ENCODE peak calls at places on chromosomes 12 and 14, in eight cellular contexts. E is psoas muscle, H is IMR-90, R is MM.1S, O is A549, X is sigmoid colon, F is astrocyte, A is cardiac muscle cell. C is an unnamed sample.

GRCh38 chr14:77965919-77966435 is 166.1 kb downstream of the ADCK1 start:
- DNase-seq in R (peak; percentile 12), A (peak; percentile 6), O (peak; percentile 14), X (no peak), F (peak; percentile 36), E (no peak), H (peak; percentile 8), C (no peak)

GRCh38 chr14:79018846-79019245 is 848.7 kb downstream of the NRXN3 start:
- DNase-seq in X (no peak), E (no peak), R (no peak), O (no peak), A (no peak), H (peak; percentile 82), F (peak; percentile 83), C (no peak)

GRCh38 chr12:125038976-125039625 is 26.1 kb upstream of the AACS start:
- DNase-seq in X (peak; percentile 2), H (no peak), A (no peak), O (no peak), F (no peak), R (no peak), E (no peak), C (no peak)

GRCh38 chr14:88168498-88169165 is 154.4 kb downstream of the KCNK10 start:
- DNase-seq in F (no peak), R (peak; percentile 38), X (no peak), A (peak; percentile 30), H (peak; percentile 16), O (peak; percentile 18), E (no peak), C (peak; percentile 21)

GRCh38 chr12:93025145-93026103 is 96.3 kb upstream of the EEA1 start:
- DNase-seq in F (peak; percentile 48), R (peak; percentile 74), O (peak; percentile 13), E (no peak), X (no peak), H (peak; percentile 75), A (peak; percentile 60), C (peak; percentile 28)

GRCh38 chr14:62532186-62532585 is 513.1 kb downstream of the KCNH5 start:
- DNase-seq in O (no peak), E (no peak), H (peak; percentile 18), X (no peak), R (no peak), F (peak; percentile 21), A (no peak), C (no peak)

GRCh38 chr12:75908961-75909699 is 122.4 kb downstream of the PHLDA1 start:
- DNase-seq in O (no peak), F (peak; percentile 64), A (no peak), E (peak; percentile 72), R (no peak), X (peak; percentile 85), H (peak; percentile 82), C (peak; percentile 66)

GRCh38 chr14:67187210-67187609 is 2.0 kb upstream of the GARIN2 start:
- DNase-seq in A (no peak), F (peak; percentile 91), R (no peak), O (peak; percentile 72), E (no peak), H (peak; percentile 89), X (no peak), C (no peak)

GRCh38 chr14:50944647-50945413 is 547 bp upstream of the PYGL start:
- DNase-seq in A (no peak), X (peak; percentile 83), R (no peak), O (peak; percentile 63), F (peak; percentile 33), E (peak; percentile 68), H (peak; percentile 35), C (peak; percentile 17)

GRCh38 chr12:19910681-19911080 is 457.7 kb upstream of the PDE3A start:
- DNase-seq in R (no peak), A (no peak), O (no peak), E (no peak), H (no peak), X (no peak), F (peak; percentile 85), C (no peak)

GRCh38 chr14:39175445-39176262 is 600 bp downstream of the PNN start:
- DNase-seq in O (peak; percentile 38), R (no peak), A (peak; percentile 61), H (peak; percentile 21), E (no peak), X (no peak), F (peak; percentile 23), C (no peak)

GRCh38 chr14:37594916-37595808 is at the start of the genes FOXA1 and TTC6:
- DNase-seq in H (peak; percentile 24), R (peak; percentile 50), O (peak; percentile 53), X (no peak), F (no peak), A (peak; percentile 48), E (peak; percentile 56), C (no peak)

GRCh38 chr12:69982081-69982480 is 157.1 kb downstream of the MYRFL start:
- DNase-seq in O (no peak), X (no peak), E (no peak), A (no peak), R (no peak), F (no peak), H (no peak), C (no peak)

GRCh38 chr14:54564071-54564798 is 2.7 kb upstream of the SAMD4A start:
- DNase-seq in A (peak; percentile 34), F (peak; percentile 27), O (peak; percentile 24), R (peak; percentile 31), E (no peak), X (no peak), H (peak; percentile 48), C (no peak)

GRCh38 chr14:103281496-103282231 is 52.4 kb upstream of the EIF5 start:
- DNase-seq in H (peak; percentile 62), A (peak; percentile 74), R (no peak), E (no peak), X (peak; percentile 82), O (peak; percentile 62), F (peak; percentile 20), C (peak; percentile 33)

GRCh38 chr14:24673059-24673458 is 39.1 kb upstream of the GZMB start:
- DNase-seq in A (no peak), H (no peak), O (no peak), R (no peak), X (no peak), E (no peak), F (no peak), C (no peak)

GRCh38 chr12:68334136-68334535 is 2.0 kb upstream of the MDM1 start:
- DNase-seq in R (no peak), E (no peak), F (no peak), X (no peak), A (no peak), H (no peak), O (no peak), C (no peak)

DNA sequence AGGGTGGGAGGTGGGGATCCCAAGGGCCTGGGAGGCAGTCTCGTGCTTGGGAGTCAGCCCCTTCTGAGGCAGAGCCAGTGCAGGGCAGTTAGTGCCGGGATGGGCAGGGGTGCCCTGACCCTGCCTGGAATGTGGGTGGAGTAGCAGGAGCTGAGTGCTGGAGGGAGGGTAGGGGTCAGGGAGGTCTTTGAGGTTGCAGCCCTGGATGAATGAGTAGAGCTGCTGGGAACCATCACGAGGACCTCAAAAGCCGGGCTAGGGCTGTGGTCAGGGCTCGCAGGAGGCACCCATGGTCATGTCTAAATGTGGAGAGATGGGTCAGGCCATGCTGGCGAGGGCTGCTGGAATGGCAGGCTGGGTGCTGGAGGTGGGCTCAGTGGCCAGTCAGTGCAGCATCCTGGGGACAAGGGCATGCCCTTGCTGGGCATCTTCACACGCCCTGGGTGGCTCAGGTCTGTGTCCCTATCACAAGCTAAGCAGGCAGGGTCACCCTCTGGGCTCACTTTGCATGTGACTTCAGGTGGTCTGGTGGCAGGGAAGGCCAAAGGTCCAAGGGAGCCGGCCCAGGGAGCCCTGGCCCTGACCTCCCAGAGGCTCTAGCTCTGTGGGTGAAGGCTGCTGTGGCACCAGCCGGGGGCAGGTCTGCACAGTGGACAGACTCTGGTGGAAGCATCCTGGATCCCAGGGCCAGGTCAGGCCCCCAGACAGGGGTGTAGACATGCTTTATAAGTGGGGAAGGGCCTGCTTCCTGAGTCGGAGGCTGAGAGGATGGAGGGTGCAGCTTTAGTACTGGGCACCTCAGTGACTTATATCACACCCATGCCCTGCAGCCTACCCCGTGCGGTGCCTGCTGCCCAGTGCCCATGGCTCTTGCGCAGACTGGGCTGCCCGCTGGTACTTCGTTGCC is 24.5 kb downstream of the PAPLN start:
- DNase-seq in A (no peak), X (no peak), R (no peak), O (no peak), E (no peak), H (no peak), F (no peak), C (no peak)
- H3K27ac ChIP-seq in A (peak overlapping the region; percentile 29), X (no peak overlapping the region), R (no peak overlapping the region), O (no peak overlapping the region), E (no peak overlapping the region), H (no peak overlapping the region), F (no peak overlapping the region), C (no peak overlapping the region)

DNA sequence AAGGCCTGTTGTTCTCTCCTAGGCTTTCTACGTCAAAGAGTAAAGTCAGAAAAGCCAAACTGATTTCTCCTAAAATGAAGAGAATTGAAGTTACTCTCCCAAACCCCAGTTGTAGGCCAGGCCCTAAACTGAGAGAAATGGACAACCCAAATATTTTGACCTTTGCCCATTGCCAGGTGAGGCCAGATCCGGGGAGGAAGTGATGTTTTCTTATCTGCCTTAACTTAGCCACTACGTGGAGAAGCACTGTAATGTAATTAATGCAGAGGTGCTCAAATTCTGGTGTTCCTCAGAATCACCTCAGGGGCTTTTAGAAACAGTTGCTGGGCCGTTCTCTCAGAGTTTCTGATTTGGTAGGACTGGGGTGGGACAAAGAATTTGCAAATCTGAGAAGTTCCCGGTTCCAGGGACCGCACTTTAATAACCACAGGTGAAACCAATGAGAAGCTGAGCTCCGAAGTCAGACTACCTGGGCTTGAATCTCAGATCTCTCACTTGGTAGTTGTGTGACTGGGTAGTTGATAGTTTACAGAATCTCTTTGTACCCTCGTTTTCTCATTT is 73.2 kb downstream of the ETV6 start:
- DNase-seq in O (no peak), F (no peak), E (no peak), A (no peak), R (no peak), X (no peak), H (no peak), C (no peak)
- H3K4me1 ChIP-seq in O (peaks cover 2% of the 10 kb centered on the region), F (peaks cover 48% of the 10 kb centered on the region), E (peaks cover 42% of the 10 kb centered on the region), A (peaks cover 64% of the 10 kb centered on the region), R (no peaks in the 10 kb centered on the region), X (no peaks in the 10 kb centered on the region), H (peaks cover 28% of the 10 kb centered on the region), C (peaks cover 5% of the 10 kb centered on the region)

GRCh38 chr12:6873094-6874006 is at the start of gene SPSB2:
- DNase-seq in A (peak; percentile 100), R (peak; percentile 98), E (peak; percentile 98), H (peak; percentile 92), O (peak; percentile 88), F (peak; percentile 80), X (peak; percentile 99), C (peak; percentile 99)
- TF ChIP-seq CTCF in A (no peak), R (no peak), E (no peak), H (no peak), O (no peak), F (no peak), X (no peak), C (no peak)

DNA sequence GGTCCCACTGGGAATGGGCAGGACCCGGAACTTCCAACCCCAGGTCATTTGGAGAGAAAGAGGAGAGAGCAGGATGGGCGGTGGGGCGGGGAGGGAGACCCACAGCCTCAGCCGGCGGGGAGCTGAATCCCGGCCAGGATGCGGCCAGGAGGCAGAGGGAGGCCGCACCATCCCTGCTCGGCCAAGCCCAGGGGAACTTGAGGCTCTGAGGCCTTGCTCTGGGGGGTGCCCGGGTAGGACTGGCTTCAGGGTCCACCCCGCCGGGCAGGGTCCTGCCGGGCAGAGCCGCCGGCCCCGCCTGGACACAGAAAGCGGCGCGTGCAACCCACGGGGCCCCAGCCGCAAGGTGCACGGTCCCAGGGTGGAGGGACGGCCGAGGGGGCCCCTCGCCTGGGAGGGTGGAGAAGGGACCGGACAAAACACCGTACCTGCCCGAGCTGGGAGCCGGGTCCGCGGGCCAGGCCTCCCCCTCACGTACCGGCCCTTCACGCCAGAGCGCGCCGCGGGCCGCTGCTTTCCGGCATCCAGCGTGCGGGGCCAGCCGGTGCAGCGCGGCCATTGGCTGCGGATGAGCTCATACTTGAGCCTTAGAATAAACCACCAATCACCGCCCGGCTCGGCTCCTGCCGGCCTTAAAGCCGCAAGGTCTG is at the start of gene RPS6KL1:
- DNase-seq in O (peak; percentile 80), H (peak; percentile 68), R (peak; percentile 76), X (peak; percentile 93), E (peak; percentile 93), A (peak; percentile 94), F (peak; percentile 52), C (peak; percentile 83)
- H3K27ac ChIP-seq in O (peak within 1 kb of the TSS; percentile 48), H (no peak within 1 kb of the TSS), R (no peak within 1 kb of the TSS), X (peak within 1 kb of the TSS; percentile 76), E (peak within 1 kb of the TSS; percentile 89), A (no peak within 1 kb of the TSS), F (no peak within 1 kb of the TSS), C (no peak within 1 kb of the TSS)